ENCODE peak calls at places on chromosomes 12 and 14, in seven cellular contexts. Z, T, E, I, C, G and P are unnamed samples.

GRCh38 chr12:103810108-103810507 is 30.9 kb downstream of the NT5DC3 start:
- DNase-seq in Z (no peak), T (no peak), E (no peak), I (no peak), C (no peak), G (no peak), P (no peak)

GRCh38 chr14:59829941-59830734 is 40.4 kb downstream of the RTN1 start:
- DNase-seq in Z (no peak), T (no peak), E (peak; percentile 2), I (no peak), C (no peak), G (peak; percentile 39), P (peak; percentile 18)

GRCh38 chr14:82080319-82080718 is 546.7 kb upstream of the SEL1L start:
- DNase-seq in Z (no peak), T (no peak), E (no peak), I (no peak), C (no peak), G (no peak), P (no peak)

GRCh38 chr12:26345471-26346003 is 150.2 kb downstream of the SSPN start:
- DNase-seq in Z (no peak), T (no peak), E (no peak), I (no peak), C (no peak), G (no peak), P (no peak)

GRCh38 chr12:113535100-113535499 is 63.4 kb upstream of the LHX5 start:
- DNase-seq in Z (no peak), T (no peak), E (no peak), I (no peak), C (no peak), G (no peak), P (no peak)

GRCh38 chr14:102255401-102256190 is 49.4 kb downstream of the MOK start:
- DNase-seq in Z (no peak), T (no peak), E (no peak), I (peak; percentile 71), C (no peak), G (no peak), P (no peak)

GRCh38 chr12:131608740-131609665 is 101.9 kb upstream of the SFSWAP start:
- DNase-seq in Z (peak; percentile 10), T (peak; percentile 63), E (peak; percentile 43), I (peak; percentile 63), C (peak; percentile 27), G (peak; percentile 53), P (peak; percentile 71)

GRCh38 chr12:6072302-6072752 is 52.1 kb downstream of the VWF start:
- DNase-seq in Z (no peak), T (no peak), E (no peak), I (peak; percentile 57), C (no peak), G (peak; percentile 78), P (no peak)

GRCh38 chr12:14664434-14665023 is 31.9 kb downstream of the GUCY2C start:
- DNase-seq in Z (peak; percentile 25), T (peak; percentile 27), E (peak; percentile 37), I (peak; percentile 28), C (peak; percentile 56), G (peak; percentile 45), P (peak; percentile 42)